ENCODE peak calls at places on chromosomes 1 and 21, in six cellular contexts. One of them, this sample, is unnamed.

GRCh38 chr1:210233216-210233494 is 559 bp downstream of the SERTAD4 start:
- DNase-seq in mammary epithelial cell: no peak
- DNase-seq in neural progenitor cell: peak; percentile 56
- DNase-seq in HCT116: no peak
- DNase-seq in mesenchymal stem cell: peak; percentile 47
- DNase-seq in NT2/D1: no peak
- DNase-seq in this sample: peak; percentile 73

GRCh38 chr1:224524679-224525078 is 90.1 kb upstream of the WDR26 start:
- DNase-seq in neural progenitor cell: no peak
- DNase-seq in mesenchymal stem cell: peak; percentile 66
- DNase-seq in NT2/D1: no peak
- DNase-seq in mammary epithelial cell: peak; percentile 47
- DNase-seq in HCT116: no peak
- DNase-seq in this sample: no peak

GRCh38 chr1:38129473-38129872 is 82.9 kb upstream of the POU3F1 start:
- DNase-seq in NT2/D1: no peak
- DNase-seq in mammary epithelial cell: no peak
- DNase-seq in mesenchymal stem cell: no peak
- DNase-seq in HCT116: no peak
- DNase-seq in neural progenitor cell: peak; percentile 50
- DNase-seq in this sample: no peak

GRCh38 chr21:43975469-43976098 is 36.5 kb upstream of the TRAPPC10 start:
- DNase-seq in mammary epithelial cell: peak; percentile 45
- DNase-seq in HCT116: peak; percentile 27
- DNase-seq in mesenchymal stem cell: peak; percentile 64
- DNase-seq in neural progenitor cell: peak; percentile 74
- DNase-seq in NT2/D1: peak; percentile 58
- DNase-seq in this sample: peak; percentile 81

GRCh38 chr1:117832453-117832852 is 97.0 kb downstream of the GDAP2 start:
- DNase-seq in mesenchymal stem cell: no peak
- DNase-seq in mammary epithelial cell: no peak
- DNase-seq in HCT116: no peak
- DNase-seq in neural progenitor cell: no peak
- DNase-seq in NT2/D1: no peak
- DNase-seq in this sample: no peak

GRCh38 chr1:98429851-98430496 is 231.5 kb upstream of the SNX7 start:
- DNase-seq in mesenchymal stem cell: no peak
- DNase-seq in HCT116: no peak
- DNase-seq in NT2/D1: no peak
- DNase-seq in mammary epithelial cell: no peak
- DNase-seq in neural progenitor cell: peak; percentile 25
- DNase-seq in this sample: no peak

GRCh38 chr1:227959325-227959860 is 11.7 kb upstream of the WNT9A start:
- DNase-seq in HCT116: no peak
- DNase-seq in mammary epithelial cell: no peak
- DNase-seq in mesenchymal stem cell: no peak
- DNase-seq in NT2/D1: no peak
- DNase-seq in neural progenitor cell: peak; percentile 1
- DNase-seq in this sample: no peak

GRCh38 chr1:20717452-20718342 is at the start of gene KIF17:
- DNase-seq in mesenchymal stem cell: peak; percentile 84
- DNase-seq in NT2/D1: no peak
- DNase-seq in neural progenitor cell: peak; percentile 95
- DNase-seq in mammary epithelial cell: no peak
- DNase-seq in HCT116: no peak
- DNase-seq in this sample: peak; percentile 92

GRCh38 chr1:81179239-81179638 is 621.5 kb upstream of the ADGRL2 start:
- DNase-seq in mesenchymal stem cell: peak; percentile 97
- DNase-seq in NT2/D1: no peak
- DNase-seq in neural progenitor cell: no peak
- DNase-seq in HCT116: peak; percentile 19
- DNase-seq in mammary epithelial cell: peak; percentile 92
- DNase-seq in this sample: peak; percentile 76

GRCh38 chr1:228980232-228980969 is 245.1 kb downstream of the RHOU start:
- DNase-seq in NT2/D1: no peak
- DNase-seq in HCT116: no peak
- DNase-seq in mesenchymal stem cell: no peak
- DNase-seq in neural progenitor cell: no peak
- DNase-seq in mammary epithelial cell: no peak
- DNase-seq in this sample: no peak

GRCh38 chr1:177351361-177352108 is 180.8 kb downstream of the BRINP2 start:
- DNase-seq in mammary epithelial cell: no peak
- DNase-seq in neural progenitor cell: peak; percentile 63
- DNase-seq in mesenchymal stem cell: peak; percentile 72
- DNase-seq in HCT116: no peak
- DNase-seq in NT2/D1: peak; percentile 20
- DNase-seq in this sample: no peak

GRCh38 chr1:76336951-76337371 is 262.4 kb downstream of the ST6GALNAC3 start:
- DNase-seq in neural progenitor cell: peak; percentile 28
- DNase-seq in mesenchymal stem cell: peak; percentile 52
- DNase-seq in mammary epithelial cell: no peak
- DNase-seq in NT2/D1: peak; percentile 36
- DNase-seq in HCT116: no peak
- DNase-seq in this sample: peak; percentile 94

GRCh38 chr21:39347537-39347936 is 1.4 kb downstream of the HMGN1 start:
- DNase-seq in mesenchymal stem cell: no peak
- DNase-seq in mammary epithelial cell: no peak
- DNase-seq in HCT116: no peak
- DNase-seq in NT2/D1: no peak
- DNase-seq in neural progenitor cell: no peak
- DNase-seq in this sample: peak; percentile 36

GRCh38 chr21:39348040-39348354 is 891 bp downstream of the HMGN1 start:
- DNase-seq in NT2/D1: no peak
- DNase-seq in mesenchymal stem cell: no peak
- DNase-seq in neural progenitor cell: no peak
- DNase-seq in mammary epithelial cell: no peak
- DNase-seq in HCT116: no peak
- DNase-seq in this sample: no peak

GRCh38 chr21:39348355-39349210 is at the start of gene HMGN1:
- DNase-seq in mesenchymal stem cell: peak; percentile 91
- DNase-seq in neural progenitor cell: peak; percentile 97
- DNase-seq in HCT116: no peak
- DNase-seq in NT2/D1: peak; percentile 94
- DNase-seq in mammary epithelial cell: peak; percentile 88
- DNase-seq in this sample: peak; percentile 95

GRCh38 chr21:39349211-39350093 is 564 bp upstream of the HMGN1 start:
- DNase-seq in HCT116: peak; percentile 89
- DNase-seq in mammary epithelial cell: peak; percentile 97
- DNase-seq in neural progenitor cell: peak; percentile 99
- DNase-seq in NT2/D1: peak; percentile 99
- DNase-seq in mesenchymal stem cell: peak; percentile 95
- DNase-seq in this sample: peak; percentile 98

GRCh38 chr21:39350094-39351006 is 1.5 kb upstream of the HMGN1 start:
- DNase-seq in mesenchymal stem cell: no peak
- DNase-seq in NT2/D1: no peak
- DNase-seq in HCT116: no peak
- DNase-seq in mammary epithelial cell: no peak
- DNase-seq in neural progenitor cell: no peak
- DNase-seq in this sample: no peak
- H3K9ac ChIP-seq in mesenchymal stem cell: peak overlapping the region; percentile 71
- H3K9ac ChIP-seq in NT2/D1: peak overlapping the region; percentile 90
- H3K9ac ChIP-seq in HCT116: peak overlapping the region; percentile 61
- H3K9ac ChIP-seq in mammary epithelial cell: peak overlapping the region; percentile 73
- H3K9ac ChIP-seq in neural progenitor cell: peak overlapping the region; percentile 35
- H3K9ac ChIP-seq in this sample: peak overlapping the region; percentile 82

GRCh38 chr1:10990828-10991227 is 21.6 kb upstream of the TARDBP start:
- DNase-seq in neural progenitor cell: no peak
- DNase-seq in mammary epithelial cell: no peak
- DNase-seq in NT2/D1: no peak
- DNase-seq in mesenchymal stem cell: no peak
- DNase-seq in HCT116: no peak
- DNase-seq in this sample: no peak

GRCh38 chr1:10980841-10981727 is 31.4 kb upstream of the TARDBP start:
- DNase-seq in neural progenitor cell: peak; percentile 89
- DNase-seq in mesenchymal stem cell: no peak
- DNase-seq in NT2/D1: no peak
- DNase-seq in HCT116: no peak
- DNase-seq in mammary epithelial cell: no peak
- DNase-seq in this sample: peak; percentile 20

GRCh38 chr1:10987840-10988417 is 24.5 kb upstream of the TARDBP start:
- DNase-seq in mammary epithelial cell: no peak
- DNase-seq in HCT116: no peak
- DNase-seq in neural progenitor cell: no peak
- DNase-seq in mesenchymal stem cell: no peak
- DNase-seq in NT2/D1: no peak
- DNase-seq in this sample: no peak

DNA sequence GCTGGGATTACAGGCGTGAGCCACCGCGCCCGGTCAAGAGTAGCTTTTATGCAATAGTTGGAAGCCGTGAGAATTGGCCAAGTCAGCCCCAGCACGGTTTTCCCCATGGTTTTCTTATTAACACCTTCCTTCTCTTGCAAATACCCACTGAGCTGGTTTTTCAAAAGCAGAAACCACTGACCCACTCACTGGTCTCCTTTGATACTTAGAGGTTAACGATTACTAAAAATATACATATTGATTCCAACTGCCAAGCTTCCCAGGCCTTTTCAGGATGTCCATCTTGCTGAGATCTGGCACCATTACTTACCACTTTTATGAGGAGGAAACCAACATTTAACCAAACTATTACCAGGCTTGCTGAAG is 25.9 kb upstream of the TARDBP start:
- DNase-seq in NT2/D1: no peak
- DNase-seq in mesenchymal stem cell: no peak
- DNase-seq in neural progenitor cell: no peak
- DNase-seq in mammary epithelial cell: no peak
- DNase-seq in HCT116: no peak
- DNase-seq in this sample: no peak
- H3K9ac ChIP-seq in NT2/D1: no peak overlapping the region
- H3K9ac ChIP-seq in mesenchymal stem cell: no peak overlapping the region
- H3K9ac ChIP-seq in neural progenitor cell: no peak overlapping the region
- H3K9ac ChIP-seq in mammary epithelial cell: no peak overlapping the region
- H3K9ac ChIP-seq in HCT116: no peak overlapping the region
- H3K9ac ChIP-seq in this sample: no peak overlapping the region

GRCh38 chr1:31580891-31581603 is 4.7 kb downstream of the TINAGL1 start:
- DNase-seq in mesenchymal stem cell: no peak
- DNase-seq in NT2/D1: no peak
- DNase-seq in HCT116: no peak
- DNase-seq in neural progenitor cell: no peak
- DNase-seq in mammary epithelial cell: no peak
- DNase-seq in this sample: no peak
- H3K9ac ChIP-seq in mesenchymal stem cell: no peak overlapping the region
- H3K9ac ChIP-seq in NT2/D1: no peak overlapping the region
- H3K9ac ChIP-seq in HCT116: no peak overlapping the region
- H3K9ac ChIP-seq in neural progenitor cell: no peak overlapping the region
- H3K9ac ChIP-seq in mammary epithelial cell: no peak overlapping the region
- H3K9ac ChIP-seq in this sample: peak overlapping the region; percentile 73

GRCh38 chr21:33843216-33843615 is 72.4 kb downstream of the ATP5PO start:
- DNase-seq in neural progenitor cell: no peak
- DNase-seq in NT2/D1: no peak
- DNase-seq in mesenchymal stem cell: no peak
- DNase-seq in HCT116: no peak
- DNase-seq in mammary epithelial cell: no peak
- DNase-seq in this sample: no peak
- H3K9ac ChIP-seq in neural progenitor cell: no peak overlapping the region
- H3K9ac ChIP-seq in NT2/D1: no peak overlapping the region
- H3K9ac ChIP-seq in mesenchymal stem cell: no peak overlapping the region
- H3K9ac ChIP-seq in HCT116: no peak overlapping the region
- H3K9ac ChIP-seq in mammary epithelial cell: no peak overlapping the region
- H3K9ac ChIP-seq in this sample: peak overlapping the region; percentile 83

GRCh38 chr1:86775395-86775794 is 71.0 kb downstream of the SH3GLB1 start:
- DNase-seq in mesenchymal stem cell: no peak
- DNase-seq in NT2/D1: no peak
- DNase-seq in mammary epithelial cell: no peak
- DNase-seq in neural progenitor cell: no peak
- DNase-seq in HCT116: no peak
- DNase-seq in this sample: no peak
- H3K9ac ChIP-seq in mesenchymal stem cell: no peak overlapping the region
- H3K9ac ChIP-seq in NT2/D1: no peak overlapping the region
- H3K9ac ChIP-seq in mammary epithelial cell: no peak overlapping the region
- H3K9ac ChIP-seq in neural progenitor cell: no peak overlapping the region
- H3K9ac ChIP-seq in HCT116: no peak overlapping the region
- H3K9ac ChIP-seq in this sample: peak overlapping the region; percentile 65

DNA sequence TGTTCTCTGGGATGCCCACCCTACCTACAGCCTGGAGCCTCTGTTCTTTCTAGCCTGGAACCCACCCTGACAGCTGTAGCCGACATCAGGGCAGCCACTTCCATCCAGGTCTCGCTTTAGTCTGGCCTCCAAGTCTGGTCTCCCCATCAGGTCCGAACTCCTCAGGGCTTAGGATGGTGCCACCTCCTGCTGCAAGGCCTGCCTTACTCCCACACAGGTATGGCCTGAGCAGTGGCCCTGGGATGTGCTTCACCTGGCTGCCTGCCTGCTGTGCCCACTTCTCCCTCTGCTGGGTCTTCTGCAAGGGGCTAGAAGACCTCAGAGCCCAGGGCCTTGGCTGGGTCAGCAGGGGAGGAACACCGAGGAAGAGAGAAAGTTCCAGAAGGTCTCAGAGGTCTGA is 35.7 kb upstream of the MAGOH start:
- DNase-seq in mammary epithelial cell: no peak
- DNase-seq in HCT116: no peak
- DNase-seq in NT2/D1: no peak
- DNase-seq in neural progenitor cell: no peak
- DNase-seq in mesenchymal stem cell: no peak
- DNase-seq in this sample: no peak
- H3K9ac ChIP-seq in mammary epithelial cell: no peak overlapping the region
- H3K9ac ChIP-seq in HCT116: no peak overlapping the region
- H3K9ac ChIP-seq in NT2/D1: no peak overlapping the region
- H3K9ac ChIP-seq in neural progenitor cell: no peak overlapping the region
- H3K9ac ChIP-seq in mesenchymal stem cell: no peak overlapping the region
- H3K9ac ChIP-seq in this sample: no peak overlapping the region

GRCh38 chr1:234647245-234647644 is 37.3 kb upstream of the IRF2BP2 start:
- DNase-seq in HCT116: no peak
- DNase-seq in neural progenitor cell: no peak
- DNase-seq in mesenchymal stem cell: no peak
- DNase-seq in NT2/D1: no peak
- DNase-seq in mammary epithelial cell: no peak
- DNase-seq in this sample: no peak
- H3K9ac ChIP-seq in HCT116: no peak overlapping the region
- H3K9ac ChIP-seq in neural progenitor cell: no peak overlapping the region
- H3K9ac ChIP-seq in mesenchymal stem cell: no peak overlapping the region
- H3K9ac ChIP-seq in NT2/D1: no peak overlapping the region
- H3K9ac ChIP-seq in mammary epithelial cell: no peak overlapping the region
- H3K9ac ChIP-seq in this sample: no peak overlapping the region

DNA sequence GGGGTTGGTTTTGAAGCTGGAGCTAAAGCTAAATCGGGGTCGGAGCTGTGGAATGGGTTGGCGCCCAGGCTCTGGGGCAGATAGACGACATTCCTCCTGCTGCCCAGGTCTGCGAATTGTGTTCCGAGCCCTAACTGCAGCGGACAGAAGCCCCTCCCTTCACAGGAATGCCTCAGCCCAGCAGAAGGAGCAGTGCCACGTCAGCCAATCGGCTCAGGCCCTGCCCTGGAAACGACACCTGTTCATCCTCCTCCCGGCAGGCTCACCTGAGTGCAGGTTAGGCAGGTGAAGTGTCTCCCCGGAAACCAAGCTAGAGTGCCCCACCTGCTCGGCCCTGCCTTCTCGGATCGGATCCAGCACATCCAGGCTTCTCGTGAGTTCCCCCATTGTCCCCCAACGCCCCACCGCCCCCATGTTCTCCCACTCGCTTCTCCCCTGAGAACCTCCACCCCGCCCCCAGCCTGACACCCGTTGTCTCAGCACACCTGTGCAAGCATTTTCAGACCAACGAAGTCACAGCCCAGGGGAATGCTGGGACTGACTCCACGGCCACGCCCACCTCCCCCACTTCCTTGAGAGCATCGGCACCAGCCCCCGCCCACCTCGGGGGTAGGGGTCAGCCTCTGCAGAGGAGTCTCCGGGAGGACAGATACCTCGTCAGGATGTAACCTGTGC is 775 bp downstream of the TMEM125 start:
- DNase-seq in mammary epithelial cell: peak; percentile 71
- DNase-seq in mesenchymal stem cell: no peak
- DNase-seq in HCT116: peak; percentile 65
- DNase-seq in NT2/D1: no peak
- DNase-seq in neural progenitor cell: peak; percentile 69
- DNase-seq in this sample: no peak
- H3K9ac ChIP-seq in mammary epithelial cell: no peak overlapping the region
- H3K9ac ChIP-seq in mesenchymal stem cell: no peak overlapping the region
- H3K9ac ChIP-seq in HCT116: peak overlapping the region; percentile 52
- H3K9ac ChIP-seq in NT2/D1: no peak overlapping the region
- H3K9ac ChIP-seq in neural progenitor cell: no peak overlapping the region
- H3K9ac ChIP-seq in this sample: no peak overlapping the region

This sample was measured in adipocyte.